ENCODE peak calls at places on chromosomes 11 and 22, in four cellular contexts. M is activated CD8-positive, alpha-beta memory T cell treated with anti-CD3 and anti-CD28 coated beads, Interleukin-2, amount 50 U/mL, for 4 hours; D is HCT116; Z is fibroblast of villous mesenchyme. O is an unnamed sample.
A peak's percentile ranks its signal among the peaks of the same experiment; 100 is the strongest.

GRCh38 chr11:122138759-122139594 is 23.0 kb upstream of the BLID start:
- DNase-seq in M (no peak), Z (peak; percentile 86), D (no peak), O (peak; percentile 66)

GRCh38 chr11:126585388-126586302 is 230.2 kb downstream of the ST3GAL4 start:
- DNase-seq in M (no peak), Z (peak; percentile 61), D (no peak), O (peak; percentile 92)

GRCh38 chr11:69546735-69547370 is 65.4 kb downstream of the LINC01488 start:
- DNase-seq in Z (no peak), D (no peak), M (no peak), O (no peak)

GRCh38 chr22:19169002-19169946 is 9.3 kb downstream of the SLC25A1 start:
- DNase-seq in M (no peak), Z (no peak), D (no peak), O (no peak)

GRCh38 chr11:85680897-85681296 is 5.1 kb downstream of the CCDC89 start:
- DNase-seq in Z (no peak), D (no peak), M (no peak), O (no peak)

GRCh38 chr11:57638005-57638760 is 11.5 kb downstream of the YPEL4 start:
- DNase-seq in D (no peak), M (no peak), Z (peak; percentile 84), O (peak; percentile 89)

GRCh38 chr11:57410287-57410686 is 16.6 kb downstream of the SLC43A3 start:
- DNase-seq in Z (peak; percentile 29), D (no peak), M (no peak), O (peak; percentile 95)

GRCh38 chr11:27694992-27695391 is 5.3 kb downstream of the BDNF start:
- DNase-seq in M (no peak), D (no peak), Z (no peak), O (peak; percentile 43)

GRCh38 chr22:45006873-45007246 is 2.9 kb downstream of the PHF21B start:
- DNase-seq in Z (no peak), D (no peak), M (no peak), O (no peak)

GRCh38 chr11:65316979-65317786 is 2.5 kb downstream of the CDC42EP2 start:
- DNase-seq in Z (peak; percentile 73), D (peak; percentile 55), M (no peak), O (peak; percentile 71)

GRCh38 chr22:20449819-20450550 is 12.4 kb upstream of the SCARF2 start:
- DNase-seq in D (no peak), Z (no peak), M (no peak), O (no peak)

GRCh38 chr11:112016765-112017356 is 8.3 kb upstream of the DLAT start:
- DNase-seq in M (no peak), Z (peak; percentile 42), D (no peak), O (peak; percentile 80)

GRCh38 chr11:134045799-134046635 is 22.9 kb upstream of the JAM3 start:
- DNase-seq in Z (peak; percentile 31), M (no peak), D (no peak), O (no peak)

GRCh38 chr22:50444663-50445062 is 30.2 kb downstream of the SBF1 start:
- DNase-seq in D (peak; percentile 6), M (no peak), Z (peak; percentile 66), O (peak; percentile 85)

GRCh38 chr22:20591660-20592310 is 84.4 kb downstream of the MED15 start:
- DNase-seq in Z (peak; percentile 38), M (no peak), D (peak; percentile 19), O (peak; percentile 55)

GRCh38 chr11:99352642-99353041 is 331.9 kb downstream of the CNTN5 start:
- DNase-seq in M (no peak), D (no peak), Z (no peak), O (no peak)

GRCh38 chr11:119803726-119804294 is 74.8 kb upstream of the NECTIN1 start:
- DNase-seq in M (no peak), Z (no peak), D (no peak), O (no peak)

GRCh38 chr11:35214792-35215193 is 75.8 kb downstream of the CD44 start:
- DNase-seq in Z (peak; percentile 57), D (peak; percentile 74), M (peak; percentile 52), O (peak; percentile 98)

GRCh38 chr11:86910592-86910991 is 44.6 kb downstream of the FZD4 start:
- DNase-seq in M (no peak), Z (no peak), D (no peak), O (no peak)

GRCh38 chr11:70557742-70558485 is 159.6 kb downstream of the CTTN start:
- DNase-seq in D (no peak), M (no peak), Z (no peak), O (no peak)

GRCh38 chr11:43952401-43953342 is 10.2 kb downstream of the C11orf96 start:
- DNase-seq in Z (no peak), M (no peak), D (no peak), O (no peak)

GRCh38 chr11:72951193-72951592 is 137.0 kb downstream of the ATG16L2 start:
- DNase-seq in Z (peak; percentile 95), D (no peak), M (no peak), O (peak; percentile 43)

GRCh38 chr11:100936781-100937180 is 192.8 kb downstream of the PGR start:
- DNase-seq in Z (no peak), D (no peak), M (no peak), O (no peak)

GRCh38 chr22:44920183-44920582 is 89.6 kb downstream of the PHF21B start:
- DNase-seq in M (no peak), Z (no peak), D (no peak), O (no peak)

GRCh38 chr22:37643225-37643847 is 3.9 kb downstream of the SH3BP1 start:
- DNase-seq in D (no peak), Z (peak; percentile 75), M (peak; percentile 90), O (peak; percentile 55)

GRCh38 chr22:43094085-43094484 is 4.9 kb upstream of the TTLL1 start:
- DNase-seq in Z (no peak), M (no peak), D (no peak), O (no peak)

GRCh38 chr22:23467721-23468294 is 112.3 kb downstream of the IGLL1 start:
- DNase-seq in D (no peak), M (no peak), Z (no peak), O (no peak)

GRCh38 chr11:127470485-127470884 is 469.9 kb upstream of the KIRREL3 start:
- DNase-seq in D (no peak), Z (no peak), M (no peak), O (peak; percentile 0)

GRCh38 chr11:118768715-118769114 is 22.2 kb downstream of the DDX6 start:
- DNase-seq in M (no peak), D (no peak), Z (peak; percentile 69), O (no peak)

GRCh38 chr11:64916040-64916847 is 765 bp downstream of the ATG2A start:
- DNase-seq in M (no peak), Z (peak; percentile 82), D (no peak), O (peak; percentile 50)

GRCh38 chr11:116137753-116138152 is 633.5 kb upstream of the CADM1 start:
- DNase-seq in M (no peak), Z (no peak), D (no peak), O (no peak)

GRCh38 chr11:121451982-121452608 is at the start of gene SORL1:
- DNase-seq in M (peak; percentile 76), D (no peak), Z (peak; percentile 47), O (peak; percentile 41)

O was measured in iris pigment epithelial cell.